ENCODE peak calls at places on chromosomes 11 and 22, in ten cellular contexts. V is IMR-90, D is Peyer's patch, S is adrenal gland, R is breast epithelium, E is thyroid gland, Z is HCT116, B is endothelial cell of umbilical vein, Q is tibial nerve, W is spleen. L is an unnamed sample.

GRCh38 chr22:28351585-28351984 is 328.1 kb downstream of the TTC28 start:
- DNase-seq in E (no peak), B (no peak), W (no peak), Q (no peak), V (no peak), S (no peak), Z (no peak), D (no peak), R (no peak), L (no peak)

GRCh38 chr11:114061053-114062049 is 1.8 kb downstream of the ZBTB16 start:
- DNase-seq in D (peak; percentile 67), W (peak; percentile 82), V (no peak), B (peak; percentile 48), S (peak; percentile 60), Q (no peak), R (no peak), Z (no peak), E (peak; percentile 93), L (peak; percentile 74)

GRCh38 chr11:30666817-30667216 is 80.7 kb upstream of the MPPED2 start:
- DNase-seq in Z (no peak), R (no peak), Q (no peak), E (no peak), S (no peak), B (no peak), V (no peak), D (no peak), W (no peak), L (no peak)

GRCh38 chr11:128548655-128549255 is 38.6 kb downstream of the ETS1 start:
- DNase-seq in R (no peak), Z (no peak), V (peak; percentile 32), W (peak; percentile 91), Q (peak; percentile 30), S (peak; percentile 46), D (peak; percentile 76), E (peak; percentile 29), B (peak; percentile 98), L (peak; percentile 77)

GRCh38 chr11:17403977-17404759 is 15.7 kb upstream of the KCNJ11 start:
- DNase-seq in V (no peak), B (no peak), W (no peak), S (no peak), D (peak; percentile 20), Z (no peak), R (no peak), Q (no peak), E (peak; percentile 95), L (no peak)

GRCh38 chr22:17198188-17199130 is 20.8 kb downstream of the ADA2 start:
- DNase-seq in B (no peak), V (no peak), Q (no peak), Z (no peak), W (no peak), E (peak; percentile 37), R (no peak), D (no peak), S (peak; percentile 35), L (no peak)

GRCh38 chr11:130454495-130455262 is 6.2 kb downstream of the ADAMTS15 start:
- DNase-seq in E (no peak), S (no peak), Q (no peak), V (peak; percentile 76), W (no peak), R (no peak), B (no peak), D (no peak), Z (no peak), L (no peak)

GRCh38 chr22:21451545-21452520 is 15.4 kb upstream of the TMEM191C start:
- DNase-seq in R (peak; percentile 14), S (no peak), Z (no peak), E (no peak), B (no peak), V (no peak), W (peak; percentile 30), D (no peak), Q (peak; percentile 5), L (peak; percentile 27)

DNA sequence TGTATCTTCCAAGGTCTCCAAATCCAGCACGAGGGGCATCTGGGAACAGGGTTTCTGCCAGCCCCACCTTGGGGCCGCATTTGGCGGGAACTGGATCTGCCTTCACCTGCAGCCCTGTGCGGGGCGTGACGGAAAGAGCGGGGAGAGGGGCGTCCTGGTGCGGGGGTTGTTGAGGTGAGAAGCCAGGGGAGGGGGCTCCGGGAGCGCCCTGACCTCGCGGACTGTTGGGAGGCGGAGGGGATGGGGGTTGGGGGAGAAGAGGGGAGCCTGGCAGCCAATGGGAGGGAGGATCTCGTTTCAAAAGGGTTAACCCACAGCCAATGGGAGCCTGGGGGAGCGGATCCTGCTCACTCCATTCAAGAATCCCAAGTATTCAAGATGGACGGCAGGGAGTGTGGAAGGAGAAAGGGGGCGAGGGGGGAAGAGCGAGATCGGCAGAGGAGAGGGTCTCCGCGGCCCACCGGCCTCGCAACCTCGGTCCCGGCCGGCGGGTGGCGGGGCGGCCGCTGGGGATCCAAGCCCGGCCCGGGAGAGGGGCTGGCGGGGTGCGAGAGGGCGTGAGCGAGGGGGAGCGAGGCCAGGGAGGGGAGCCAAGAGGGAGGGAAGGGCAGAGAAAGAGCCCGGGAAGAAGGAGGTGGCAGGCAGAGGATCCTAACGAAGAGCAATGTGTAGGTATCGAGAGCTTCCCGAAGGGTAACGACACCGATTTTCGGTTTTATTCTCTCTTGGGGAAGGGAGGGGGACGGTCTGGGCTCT is 11.5 kb downstream of the YPEL4 start:
- DNase-seq in R (no peak), D (no peak), V (peak; percentile 84), Z (no peak), E (peak; percentile 87), W (no peak), S (peak; percentile 67), Q (no peak), B (peak; percentile 80), L (peak; percentile 55)
- TF ChIP-seq POLR2A in R (no peak), D (no peak), V (peak; percentile 36), Z (peak; percentile 53), E (peak; percentile 76), W (no peak), S (no peak), Q (no peak), B (peak; percentile 82), L (no peak)

GRCh38 chr11:3147626-3148025 is 17.5 kb downstream of the OSBPL5 start:
- DNase-seq in Q (no peak), E (no peak), R (no peak), W (no peak), S (no peak), V (no peak), B (no peak), Z (no peak), D (no peak), L (no peak)
- H3K27ac ChIP-seq in Q (peak overlapping the region; percentile 71), E (no peak overlapping the region), R (peak overlapping the region; percentile 68), W (peak overlapping the region; percentile 31), S (peak overlapping the region; percentile 34), V (no peak overlapping the region), B (no peak overlapping the region), Z (no peak overlapping the region), D (peak overlapping the region; percentile 84), L (no peak overlapping the region)

DNA sequence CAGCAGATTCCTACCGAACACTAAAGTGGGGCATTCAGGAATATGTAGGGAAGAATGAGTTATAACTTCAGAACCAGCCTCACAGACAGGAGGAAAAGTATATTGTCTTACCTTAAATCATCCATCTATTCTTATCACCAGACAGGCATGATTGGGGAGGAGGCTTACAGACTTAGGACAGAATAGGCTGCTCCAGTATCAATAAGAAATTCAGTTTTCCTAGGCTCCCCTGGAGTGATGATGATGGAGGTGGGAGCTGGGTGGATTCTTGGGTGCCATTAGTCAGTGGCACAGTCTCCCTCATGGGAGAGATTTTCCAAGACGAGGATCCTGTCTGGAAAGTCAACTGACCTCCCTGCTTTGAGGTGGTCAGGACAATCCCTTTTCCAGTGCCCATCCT is 225.0 kb downstream of the AASDHPPT start:
- DNase-seq in V (no peak), W (no peak), E (no peak), S (no peak), B (no peak), R (no peak), Q (no peak), Z (no peak), D (no peak), L (no peak)
- TF ChIP-seq POLR2A in V (no peak), W (no peak), E (no peak), S (no peak), B (no peak), R (no peak), Q (no peak), Z (no peak), D (no peak), L (no peak)

GRCh38 chr11:12863605-12864121 is 145.5 kb upstream of the RASSF10 start:
- DNase-seq in E (no peak), Z (no peak), W (no peak), D (no peak), R (no peak), S (no peak), B (no peak), V (no peak), Q (no peak), L (no peak)
- H3K27ac ChIP-seq in E (no peak overlapping the region), Z (no peak overlapping the region), W (peak overlapping the region; percentile 25), D (peak overlapping the region; percentile 38), R (peak overlapping the region; percentile 34), S (peak overlapping the region; percentile 7), B (no peak overlapping the region), V (peak overlapping the region; percentile 27), Q (peak overlapping the region; percentile 26), L (no peak overlapping the region)